ENCODE peak calls at places on chromosomes 16 and 17, in four cellular contexts. N is OCI-LY7, Z is NT2/D1, J is PC-3. X is an unnamed sample.

GRCh38 chr16:12468552-12468951 is 335.1 kb downstream of the CPPED1 start:
- DNase-seq in J (no peak), Z (peak; percentile 33), N (peak; percentile 10), X (peak; percentile 13)

GRCh38 chr16:89410794-89411309 is 79.5 kb downstream of the ANKRD11 start:
- DNase-seq in J (no peak), N (no peak), Z (no peak), X (no peak)

GRCh38 chr17:36824678-36825091 is 112.6 kb upstream of the LHX1 start:
- DNase-seq in N (no peak), J (no peak), Z (no peak), X (no peak)

GRCh38 chr17:31487648-31488263 is 96.3 kb downstream of the RAB11FIP4 start:
- DNase-seq in J (peak; percentile 90), N (peak; percentile 95), Z (peak; percentile 75), X (peak; percentile 58)

GRCh38 chr17:50289268-50289667 is 15.0 kb downstream of the TMEM92 start:
- DNase-seq in N (no peak), Z (no peak), J (no peak), X (no peak)

GRCh38 chr16:65975049-65975708 is 391.3 kb upstream of the CDH5 start:
- DNase-seq in J (peak; percentile 90), N (no peak), Z (peak; percentile 6), X (no peak)

GRCh38 chr17:82287849-82288601 is 14.5 kb upstream of the CSNK1D start:
- DNase-seq in N (no peak), J (peak; percentile 88), Z (no peak), X (no peak)

GRCh38 chr17:3695129-3695722 is 729 bp downstream of the P2RX5 start:
- DNase-seq in Z (no peak), J (peak; percentile 9), N (peak; percentile 39), X (no peak)

GRCh38 chr17:7413346-7413985 is 5.8 kb downstream of the NLGN2 start:
- DNase-seq in J (peak; percentile 21), Z (no peak), N (no peak), X (no peak)

GRCh38 chr16:68434654-68435210 is 13.6 kb downstream of the SMPD3 start:
- DNase-seq in N (no peak), Z (no peak), J (peak; percentile 37), X (no peak)

GRCh38 chr17:76569607-76570279 is 15.9 kb downstream of the ST6GALNAC2 start:
- DNase-seq in N (no peak), Z (no peak), J (peak; percentile 54), X (no peak)

GRCh38 chr16:60686824-60687223 is 1349.4 kb downstream of the CDH8 start:
- DNase-seq in Z (peak; percentile 18), N (no peak), J (no peak), X (peak; percentile 7)

GRCh38 chr17:28773736-28774135 is 29.9 kb downstream of the TRAF4 start:
- DNase-seq in Z (no peak), N (no peak), J (no peak), X (no peak)

GRCh38 chr17:45298546-45299285 is 18.1 kb downstream of the MAP3K14 start:
- DNase-seq in Z (no peak), J (peak; percentile 36), N (no peak), X (no peak)

GRCh38 chr17:50640701-50641338 is 6.1 kb downstream of the ABCC3 start:
- DNase-seq in N (no peak), J (peak; percentile 51), Z (no peak), X (no peak)

GRCh38 chr17:82881900-82882714 is 42.3 kb upstream of the ZNF750 start:
- DNase-seq in J (no peak), N (no peak), Z (no peak), X (no peak)

GRCh38 chr17:28130455-28130854 is 88.0 kb downstream of the NLK start:
- DNase-seq in N (no peak), J (no peak), Z (no peak), X (no peak)

GRCh38 chr16:442976-443375 is 17.5 kb downstream of the RAB11FIP3 start:
- DNase-seq in J (no peak), N (peak; percentile 19), Z (no peak), X (no peak)

GRCh38 chr16:83705856-83706255 is 101.9 kb upstream of the HSBP1 start:
- DNase-seq in N (no peak), Z (peak; percentile 73), J (no peak), X (no peak)

GRCh38 chr17:65332375-65332774 is 195.2 kb downstream of the RGS9 start:
- DNase-seq in N (no peak), Z (no peak), J (peak; percentile 71), X (no peak)

GRCh38 chr16:23254338-23254737 is 47.8 kb upstream of the SCNN1B start:
- DNase-seq in J (peak; percentile 9), Z (no peak), N (no peak), X (no peak)

GRCh38 chr17:9291912-9292562 is 270.7 kb downstream of the NTN1 start:
- DNase-seq in N (peak; percentile 16), Z (no peak), J (peak; percentile 39), X (no peak)

GRCh38 chr16:68749424-68749823 is 12.3 kb downstream of the CDH1 start:
- DNase-seq in J (no peak), N (no peak), Z (no peak), X (no peak)

GRCh38 chr17:81831563-81831956 is 1.5 kb downstream of the MCRIP1 start:
- DNase-seq in J (no peak), N (peak; percentile 22), Z (no peak), X (no peak)

GRCh38 chr16:7318661-7319060 is 14.0 kb upstream of the RBFOX1 start:
- DNase-seq in Z (no peak), N (no peak), J (no peak), X (no peak)

DNA sequence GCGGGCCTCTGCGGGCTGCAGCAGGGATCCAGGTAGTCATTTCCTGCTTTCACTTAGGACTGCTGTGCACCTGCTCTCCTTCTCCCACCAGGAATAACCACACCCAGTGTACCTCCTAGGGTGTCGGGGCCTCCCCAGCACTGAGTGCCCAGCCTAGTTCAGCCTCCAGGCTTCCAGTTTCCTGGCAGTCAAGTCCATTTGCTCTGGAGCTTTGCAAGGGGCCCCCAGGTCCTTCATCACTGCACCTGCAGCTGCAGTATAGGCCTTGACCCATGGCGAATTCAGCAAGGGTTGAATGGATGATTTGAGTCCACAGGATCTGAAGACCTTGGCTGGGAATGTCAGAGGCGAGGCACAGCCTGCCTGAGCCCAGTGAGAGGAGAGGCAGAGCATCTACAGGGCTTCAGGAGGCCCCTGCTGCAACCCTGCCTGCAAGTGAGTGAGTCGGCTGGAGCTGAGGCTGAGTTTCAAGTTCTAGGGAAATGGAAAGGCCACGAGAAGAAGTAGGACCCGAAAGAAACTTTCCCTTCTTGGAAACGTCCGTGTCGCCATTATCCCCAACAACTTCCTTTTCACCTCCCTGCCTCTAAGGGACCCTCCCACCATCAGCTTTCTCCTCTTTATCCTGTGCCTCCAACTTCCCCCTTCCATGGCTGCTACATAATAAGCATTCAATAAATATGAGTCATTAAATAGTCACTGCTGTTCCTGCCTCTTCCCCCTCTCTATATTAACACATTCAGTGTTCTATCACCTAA is 116.2 kb upstream of the TNRC6C start:
- DNase-seq in N (no peak), Z (no peak), J (peak; percentile 54), X (no peak)
- H3K4me1 ChIP-seq in N (peaks cover 42% of the 10 kb centered on the region), Z (peaks cover 8% of the 10 kb centered on the region), J (peaks cover 20% of the 10 kb centered on the region), X (no peaks in the 10 kb centered on the region)

GRCh38 chr16:85229869-85230416 is 117.7 kb upstream of the CIBAR2 start:
- DNase-seq in J (no peak), N (no peak), Z (no peak), X (no peak)

GRCh38 chr16:85233520-85233919 is 121.2 kb upstream of the CIBAR2 start:
- DNase-seq in N (no peak), Z (no peak), J (no peak), X (no peak)

GRCh38 chr16:85231959-85232358 is 119.7 kb upstream of the CIBAR2 start:
- DNase-seq in J (no peak), N (no peak), Z (no peak), X (no peak)

GRCh38 chr16:85234310-85235235 is 122.3 kb upstream of the CIBAR2 start:
- DNase-seq in Z (peak; percentile 92), N (no peak), J (no peak), X (peak; percentile 75)

GRCh38 chr16:85232369-85233142 is 120.3 kb upstream of the CIBAR2 start:
- DNase-seq in Z (no peak), N (no peak), J (no peak), X (no peak)
- H3K4me1 ChIP-seq in Z (peaks cover 32% of the 10 kb centered on the region), N (peaks cover 9% of the 10 kb centered on the region), J (no peaks in the 10 kb centered on the region), X (peaks cover 8% of the 10 kb centered on the region)

GRCh38 chr17:72576289-72576759 is 455.5 kb downstream of the SOX9 start:
- DNase-seq in J (no peak), N (no peak), Z (peak; percentile 43), X (no peak)
- H3K4me1 ChIP-seq in J (peaks cover 20% of the 10 kb centered on the region), N (no peaks in the 10 kb centered on the region), Z (peaks cover 13% of the 10 kb centered on the region), X (peaks cover 8% of the 10 kb centered on the region)

DNA sequence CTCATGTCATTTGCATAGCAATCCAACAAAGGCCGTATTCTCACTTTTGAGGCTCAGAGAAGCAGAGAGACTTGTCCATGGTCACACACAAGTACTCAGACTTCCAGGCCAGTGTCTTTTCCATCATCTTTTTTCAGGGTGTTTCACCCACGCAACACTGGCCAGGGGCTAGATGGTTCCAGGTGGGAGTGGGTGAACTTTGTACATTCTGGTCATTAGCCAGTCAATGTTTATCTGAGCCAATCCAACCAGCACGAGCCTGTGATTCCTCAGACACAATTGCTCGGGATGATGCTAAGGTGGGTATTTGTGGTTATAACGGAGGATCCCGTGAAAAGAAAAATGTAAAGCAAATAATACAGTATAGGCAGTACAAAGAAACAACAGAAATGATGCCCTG is 56.3 kb downstream of the ZFHX3 start:
- DNase-seq in Z (no peak), N (no peak), J (no peak), X (no peak)
- H3K4me1 ChIP-seq in Z (peaks cover 5% of the 10 kb centered on the region), N (no peaks in the 10 kb centered on the region), J (peaks cover 63% of the 10 kb centered on the region), X (peaks cover 1% of the 10 kb centered on the region)

DNA sequence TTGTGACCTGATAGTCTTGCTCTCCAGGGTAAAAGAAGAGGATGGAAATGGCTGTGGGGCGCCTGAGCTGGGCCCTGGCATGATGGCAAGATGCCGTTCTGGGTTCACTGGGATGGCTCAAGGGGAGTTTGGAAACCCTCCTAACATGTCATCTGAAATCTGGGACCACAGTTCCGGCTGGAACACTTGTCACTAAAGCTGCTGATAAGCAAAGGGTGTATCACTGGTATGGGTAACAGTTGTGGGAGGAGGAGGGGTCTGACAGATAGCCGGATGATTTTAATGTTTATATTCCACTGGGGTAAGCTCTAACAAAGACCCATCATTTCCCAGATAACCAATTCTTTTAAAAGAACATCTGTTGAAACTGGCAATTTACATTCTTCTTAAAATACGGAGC is 390.2 kb downstream of the WWOX start:
- DNase-seq in Z (no peak), J (no peak), N (no peak), X (no peak)
- H3K4me1 ChIP-seq in Z (no peaks in the 10 kb centered on the region), J (no peaks in the 10 kb centered on the region), N (no peaks in the 10 kb centered on the region), X (no peaks in the 10 kb centered on the region)

GRCh38 chr16:31872201-31872600 is 1.4 kb upstream of the ZNF267 start:
- DNase-seq in Z (no peak), N (no peak), J (no peak), X (no peak)
- H3K4me1 ChIP-seq in Z (peaks cover 6% of the 10 kb centered on the region), N (peaks cover 49% of the 10 kb centered on the region), J (peaks cover 32% of the 10 kb centered on the region), X (no peaks in the 10 kb centered on the region)

GRCh38 chr17:2068589-2069051 is 13.7 kb downstream of the HIC1 start:
- DNase-seq in Z (no peak), N (peak; percentile 49), J (peak; percentile 71), X (no peak)
- H3K4me1 ChIP-seq in Z (peaks cover 46% of the 10 kb centered on the region), N (peaks cover 24% of the 10 kb centered on the region), J (peaks cover 29% of the 10 kb centered on the region), X (peaks cover 1% of the 10 kb centered on the region)

GRCh38 chr17:78650093-78650715 is 73.0 kb upstream of the DNAH17 start:
- DNase-seq in J (no peak), Z (no peak), N (no peak), X (no peak)
- H3K4me1 ChIP-seq in J (no peaks in the 10 kb centered on the region), Z (no peaks in the 10 kb centered on the region), N (peaks cover 11% of the 10 kb centered on the region), X (no peaks in the 10 kb centered on the region)

GRCh38 chr17:61399131-61400057 is at the start of gene TBX2:
- DNase-seq in J (peak; percentile 85), N (no peak), Z (no peak), X (no peak)
- H3K4me1 ChIP-seq in J (peaks cover 20% of the 10 kb centered on the region), N (no peaks in the 10 kb centered on the region), Z (peaks cover 34% of the 10 kb centered on the region), X (peaks cover 17% of the 10 kb centered on the region)

GRCh38 chr16:28231763-28232162 is 20.0 kb upstream of the XPO6 start:
- DNase-seq in Z (no peak), N (no peak), J (no peak), X (no peak)
- H3K4me1 ChIP-seq in Z (no peaks in the 10 kb centered on the region), N (no peaks in the 10 kb centered on the region), J (no peaks in the 10 kb centered on the region), X (no peaks in the 10 kb centered on the region)